ENCODE peak calls at places on chromosome 7, in four cellular contexts. One of them, this sample, is unnamed.

GRCh38 chr7:70710011-70710480 is 421.9 kb upstream of the GALNT17 start:
- DNase-seq in esophagus muscularis mucosa: no peak
- DNase-seq in pancreas: no peak
- DNase-seq in tibial artery: no peak
- DNase-seq in this sample: no peak

GRCh38 chr7:41428330-41428729 is 274.6 kb downstream of the INHBA start:
- DNase-seq in esophagus muscularis mucosa: no peak
- DNase-seq in pancreas: no peak
- DNase-seq in tibial artery: no peak
- DNase-seq in this sample: no peak

GRCh38 chr7:17907014-17907413 is 33.3 kb downstream of the SNX13 start:
- DNase-seq in esophagus muscularis mucosa: no peak
- DNase-seq in pancreas: no peak
- DNase-seq in tibial artery: no peak
- DNase-seq in this sample: no peak

GRCh38 chr7:143172354-143172753 is 10.9 kb upstream of the TAS2R39 start:
- DNase-seq in esophagus muscularis mucosa: no peak
- DNase-seq in pancreas: peak; percentile 86
- DNase-seq in tibial artery: no peak
- DNase-seq in this sample: no peak

GRCh38 chr7:26091933-26092332 is 60.1 kb upstream of the NFE2L3 start:
- DNase-seq in esophagus muscularis mucosa: no peak
- DNase-seq in pancreas: no peak
- DNase-seq in tibial artery: no peak
- DNase-seq in this sample: no peak

GRCh38 chr7:74051629-74052410 is 23.8 kb downstream of the ELN start:
- DNase-seq in esophagus muscularis mucosa: no peak
- DNase-seq in pancreas: peak; percentile 79
- DNase-seq in tibial artery: no peak
- DNase-seq in this sample: no peak

GRCh38 chr7:7857143-7857583 is 111.4 kb upstream of the GLCCI1 start:
- DNase-seq in esophagus muscularis mucosa: no peak
- DNase-seq in pancreas: no peak
- DNase-seq in tibial artery: no peak
- DNase-seq in this sample: no peak

GRCh38 chr7:155799514-155799913 is 12.7 kb downstream of the SHH start:
- DNase-seq in esophagus muscularis mucosa: no peak
- DNase-seq in pancreas: no peak
- DNase-seq in tibial artery: no peak
- DNase-seq in this sample: no peak

GRCh38 chr7:119996634-119997033 is 276.3 kb upstream of the KCND2 start:
- DNase-seq in esophagus muscularis mucosa: no peak
- DNase-seq in pancreas: no peak
- DNase-seq in tibial artery: no peak
- DNase-seq in this sample: no peak

GRCh38 chr7:44112231-44112996 is 8.3 kb downstream of the AEBP1 start:
- DNase-seq in esophagus muscularis mucosa: no peak
- DNase-seq in pancreas: peak; percentile 72
- DNase-seq in tibial artery: no peak
- DNase-seq in this sample: no peak

GRCh38 chr7:80795174-80795573 is 123.7 kb downstream of the SEMA3C start:
- DNase-seq in esophagus muscularis mucosa: no peak
- DNase-seq in pancreas: no peak
- DNase-seq in tibial artery: no peak
- DNase-seq in this sample: no peak

GRCh38 chr7:266851-267840 is 22.8 kb upstream of the FOXL3 start:
- DNase-seq in esophagus muscularis mucosa: no peak
- DNase-seq in pancreas: peak; percentile 86
- DNase-seq in tibial artery: no peak
- DNase-seq in this sample: no peak

GRCh38 chr7:142632291-142633134 is 116.8 kb upstream of the PRSS1 start:
- DNase-seq in esophagus muscularis mucosa: no peak
- DNase-seq in pancreas: peak; percentile 62
- DNase-seq in tibial artery: no peak
- DNase-seq in this sample: no peak

GRCh38 chr7:128427289-128427891 is 17.6 kb upstream of the IMPDH1 start:
- DNase-seq in esophagus muscularis mucosa: no peak
- DNase-seq in pancreas: no peak
- DNase-seq in tibial artery: no peak
- DNase-seq in this sample: no peak

GRCh38 chr7:85695041-85695990 is 508.5 kb upstream of the SEMA3D start:
- DNase-seq in esophagus muscularis mucosa: no peak
- DNase-seq in pancreas: no peak
- DNase-seq in tibial artery: no peak
- DNase-seq in this sample: no peak

GRCh38 chr7:95330194-95331003 is 6.1 kb upstream of the PON1 start:
- DNase-seq in esophagus muscularis mucosa: peak; percentile 14
- DNase-seq in pancreas: no peak
- DNase-seq in tibial artery: no peak
- DNase-seq in this sample: no peak

GRCh38 chr7:45421096-45421495 is 153.1 kb upstream of the ADCY1 start:
- DNase-seq in esophagus muscularis mucosa: no peak
- DNase-seq in pancreas: no peak
- DNase-seq in tibial artery: no peak
- DNase-seq in this sample: no peak

GRCh38 chr7:127317447-127317961 is 64.8 kb upstream of the GRM8 start:
- DNase-seq in esophagus muscularis mucosa: no peak
- DNase-seq in pancreas: no peak
- DNase-seq in tibial artery: no peak
- DNase-seq in this sample: no peak

GRCh38 chr7:25946181-25946580 is 205.8 kb upstream of the NFE2L3 start:
- DNase-seq in esophagus muscularis mucosa: peak; percentile 57
- DNase-seq in pancreas: no peak
- DNase-seq in tibial artery: no peak
- DNase-seq in this sample: no peak

GRCh38 chr7:36207451-36208291 is 54.6 kb downstream of the EEPD1 start:
- DNase-seq in esophagus muscularis mucosa: no peak
- DNase-seq in pancreas: no peak
- DNase-seq in tibial artery: peak; percentile 59
- DNase-seq in this sample: peak; percentile 54

GRCh38 chr7:70018700-70019099 is 420.4 kb downstream of the AUTS2 start:
- DNase-seq in esophagus muscularis mucosa: no peak
- DNase-seq in pancreas: no peak
- DNase-seq in tibial artery: no peak
- DNase-seq in this sample: no peak

GRCh38 chr7:32217841-32218467 is 147.7 kb upstream of the PDE1C start:
- DNase-seq in esophagus muscularis mucosa: peak; percentile 81
- DNase-seq in pancreas: no peak
- DNase-seq in tibial artery: no peak
- DNase-seq in this sample: no peak

GRCh38 chr7:73623798-73624668 is at the start of gene MLXIPL:
- DNase-seq in esophagus muscularis mucosa: no peak
- DNase-seq in pancreas: peak; percentile 97
- DNase-seq in tibial artery: peak; percentile 66
- DNase-seq in this sample: peak; percentile 70

GRCh38 chr7:111835066-111835465 is 272.8 kb upstream of the IMMP2L start:
- DNase-seq in esophagus muscularis mucosa: no peak
- DNase-seq in pancreas: no peak
- DNase-seq in tibial artery: no peak
- DNase-seq in this sample: no peak

GRCh38 chr7:39306028-39306570 is 260.1 kb upstream of the YAE1 start:
- DNase-seq in esophagus muscularis mucosa: no peak
- DNase-seq in pancreas: no peak
- DNase-seq in tibial artery: no peak
- DNase-seq in this sample: no peak

GRCh38 chr7:23065974-23066373 is 39.6 kb upstream of the KLHL7 start:
- DNase-seq in esophagus muscularis mucosa: no peak
- DNase-seq in pancreas: no peak
- DNase-seq in tibial artery: no peak
- DNase-seq in this sample: no peak

GRCh38 chr7:47792521-47793121 is 155.6 kb downstream of the PKD1L1 start:
- DNase-seq in esophagus muscularis mucosa: no peak
- DNase-seq in pancreas: no peak
- DNase-seq in tibial artery: no peak
- DNase-seq in this sample: no peak

GRCh38 chr7:24325708-24326107 is 41.7 kb downstream of the NPY start:
- DNase-seq in esophagus muscularis mucosa: no peak
- DNase-seq in pancreas: no peak
- DNase-seq in tibial artery: no peak
- DNase-seq in this sample: no peak

GRCh38 chr7:51224811-51225581 is 91.6 kb downstream of the COBL start:
- DNase-seq in esophagus muscularis mucosa: peak; percentile 79
- DNase-seq in pancreas: peak; percentile 82
- DNase-seq in tibial artery: no peak
- DNase-seq in this sample: no peak

GRCh38 chr7:25664593-25664992 is 436.3 kb upstream of the NPVF start:
- DNase-seq in esophagus muscularis mucosa: no peak
- DNase-seq in pancreas: no peak
- DNase-seq in tibial artery: no peak
- DNase-seq in this sample: no peak

GRCh38 chr7:105149827-105150226 is 135.8 kb downstream of the KMT2E start:
- DNase-seq in esophagus muscularis mucosa: no peak
- DNase-seq in pancreas: no peak
- DNase-seq in tibial artery: no peak
- DNase-seq in this sample: no peak
- TF ChIP-seq CTCF in esophagus muscularis mucosa: no peak
- TF ChIP-seq CTCF in pancreas: no peak
- TF ChIP-seq CTCF in tibial artery: no peak
- TF ChIP-seq CTCF in this sample: no peak

DNA sequence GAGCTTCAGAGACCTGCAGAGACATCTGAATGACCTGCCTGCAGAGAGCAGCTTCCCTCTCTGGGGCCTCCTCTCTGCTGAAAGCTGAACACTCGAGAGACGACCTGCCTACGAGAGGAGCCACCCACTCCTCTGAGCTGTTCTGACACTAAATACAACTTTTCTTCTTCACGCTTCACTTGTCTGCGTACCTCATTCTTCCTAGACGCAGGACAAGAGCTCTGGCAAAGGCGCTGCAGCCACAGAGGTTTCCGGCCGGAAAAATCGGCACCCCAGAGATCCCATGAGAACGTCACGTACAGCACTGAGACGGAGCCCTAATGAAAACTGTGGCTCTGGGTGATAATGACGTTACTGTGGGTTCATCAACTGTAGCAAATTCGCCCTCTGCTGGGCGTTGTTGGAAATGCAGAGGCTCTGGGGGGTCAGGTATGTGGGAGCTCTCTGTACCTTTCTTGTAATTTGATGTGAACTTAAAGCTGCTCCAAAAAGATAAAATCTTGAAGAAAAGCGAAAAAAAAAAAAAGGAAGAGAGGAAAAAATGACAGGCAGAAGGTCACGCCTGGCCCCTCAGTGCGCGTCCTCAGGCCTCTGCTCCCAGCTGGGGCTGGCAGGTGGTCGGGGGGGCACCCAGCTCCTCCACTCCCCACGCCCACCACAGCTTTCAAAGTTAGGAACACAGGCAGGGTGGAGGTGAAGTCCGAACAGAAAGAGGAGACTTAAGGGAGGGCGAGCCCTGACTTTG is 120.7 kb downstream of the DYNC2I1 start:
- DNase-seq in esophagus muscularis mucosa: peak; percentile 96
- DNase-seq in pancreas: peak; percentile 87
- DNase-seq in tibial artery: peak; percentile 88
- DNase-seq in this sample: peak; percentile 82
- H3K4me3 ChIP-seq in esophagus muscularis mucosa: peak overlapping the region; percentile 49
- H3K4me3 ChIP-seq in pancreas: no peak overlapping the region
- H3K4me3 ChIP-seq in tibial artery: peak overlapping the region; percentile 42
- H3K4me3 ChIP-seq in this sample: peak overlapping the region; percentile 54

DNA sequence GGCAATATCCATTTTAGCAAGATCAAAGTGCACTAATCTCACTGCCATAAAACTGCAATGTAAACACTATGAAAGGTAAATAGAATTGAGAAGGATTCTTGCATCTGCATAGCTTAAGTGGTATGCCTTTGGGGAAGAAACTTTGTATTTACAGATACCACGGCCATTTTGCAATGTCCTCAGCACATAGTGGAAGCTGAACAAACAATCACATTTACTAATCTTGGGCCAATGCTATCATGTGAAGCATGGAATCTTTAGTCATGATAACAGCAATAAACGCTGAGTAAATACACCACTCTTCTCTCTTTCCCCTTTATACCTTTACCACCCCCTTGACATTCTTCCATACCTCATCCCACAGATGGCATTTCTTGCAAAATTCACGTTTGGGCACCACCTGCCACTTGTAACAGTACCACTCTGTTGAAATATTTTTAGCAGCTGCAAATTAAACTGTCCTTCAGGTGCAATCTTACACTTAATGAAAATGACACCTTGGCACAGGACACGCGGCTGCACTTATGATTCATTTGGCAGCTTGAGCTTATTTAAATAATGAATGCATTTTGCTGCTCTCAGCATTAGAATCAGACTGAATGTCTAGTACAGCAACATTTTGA is 171.8 kb downstream of the SEMA3A start:
- DNase-seq in esophagus muscularis mucosa: no peak
- DNase-seq in pancreas: no peak
- DNase-seq in tibial artery: no peak
- DNase-seq in this sample: no peak
- H3K4me1 ChIP-seq in esophagus muscularis mucosa: peaks cover 29% of the 10 kb centered on the region
- H3K4me1 ChIP-seq in pancreas: no peaks in the 10 kb centered on the region
- H3K4me1 ChIP-seq in tibial artery: no peaks in the 10 kb centered on the region
- H3K4me1 ChIP-seq in this sample: peaks cover 38% of the 10 kb centered on the region

GRCh38 chr7:1843921-1844335 is 173.9 kb downstream of the ELFN1 start:
- DNase-seq in esophagus muscularis mucosa: no peak
- DNase-seq in pancreas: peak; percentile 46
- DNase-seq in tibial artery: no peak
- DNase-seq in this sample: peak; percentile 6

GRCh38 chr7:1844336-1844955 is 174.4 kb downstream of the ELFN1 start:
- DNase-seq in esophagus muscularis mucosa: no peak
- DNase-seq in pancreas: peak; percentile 62
- DNase-seq in tibial artery: no peak
- DNase-seq in this sample: peak; percentile 11

GRCh38 chr7:1844956-1845390 is 174.9 kb downstream of the ELFN1 start:
- DNase-seq in esophagus muscularis mucosa: no peak
- DNase-seq in pancreas: peak; percentile 61
- DNase-seq in tibial artery: no peak
- DNase-seq in this sample: peak; percentile 7

GRCh38 chr7:1843271-1843861 is 173.3 kb downstream of the ELFN1 start:
- DNase-seq in esophagus muscularis mucosa: no peak
- DNase-seq in pancreas: peak; percentile 33
- DNase-seq in tibial artery: no peak
- DNase-seq in this sample: no peak

DNA sequence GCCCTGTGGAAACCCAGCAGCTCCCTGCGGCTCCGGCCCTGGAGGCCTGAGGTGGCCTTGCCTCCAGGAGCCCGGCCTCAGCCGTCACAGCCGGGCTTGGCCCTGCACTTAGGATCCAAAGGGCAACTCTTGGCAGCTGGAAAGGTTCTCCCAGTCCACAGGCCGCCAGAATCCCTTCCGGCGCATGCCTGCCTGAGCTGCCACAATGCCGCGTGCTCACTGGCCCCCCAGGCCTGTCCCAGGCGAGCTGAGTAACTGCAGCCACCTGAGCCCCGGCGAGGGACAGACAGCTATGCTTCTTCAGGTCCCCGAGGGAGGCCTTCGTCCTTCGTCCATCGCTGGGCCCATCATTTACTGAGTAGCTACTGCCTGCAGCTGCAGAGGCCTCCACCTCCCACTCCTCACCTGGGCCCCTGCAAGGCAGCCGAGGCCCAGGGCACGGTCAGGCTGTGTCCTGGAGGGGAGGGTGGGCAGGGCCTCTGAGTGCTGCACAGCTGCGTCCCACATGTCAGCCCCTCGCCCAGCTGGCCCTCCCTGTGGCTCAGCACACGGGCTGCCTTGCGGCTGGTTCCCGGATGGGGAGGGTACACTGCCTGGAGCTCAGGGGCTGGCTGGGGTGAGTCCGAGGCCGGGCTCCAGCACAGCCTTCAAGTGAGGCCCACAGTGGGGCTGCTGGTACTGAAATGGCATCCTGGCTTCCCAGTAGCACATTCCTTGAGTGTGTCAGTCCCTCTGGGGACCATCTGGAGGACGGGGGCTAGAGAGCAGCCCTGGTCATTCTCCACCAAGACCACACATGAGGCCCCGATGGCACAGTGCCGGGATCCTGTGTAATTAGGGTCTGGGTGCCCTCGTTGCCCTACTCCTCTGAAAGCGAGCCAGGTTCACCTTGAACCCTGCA is 172.5 kb downstream of the ELFN1 start:
- DNase-seq in esophagus muscularis mucosa: no peak
- DNase-seq in pancreas: peak; percentile 49
- DNase-seq in tibial artery: no peak
- DNase-seq in this sample: peak; percentile 10
- TF ChIP-seq CTCF in esophagus muscularis mucosa: no peak
- TF ChIP-seq CTCF in pancreas: no peak
- TF ChIP-seq CTCF in tibial artery: no peak
- TF ChIP-seq CTCF in this sample: no peak